ENCODE peak calls at places on chromosomes 1 and 21, in five cellular contexts. Y is small intestine, F is NCI-H1417, U is sciatic nerve, Q is A549. A is an unnamed sample.

GRCh38 chr1:207763972-207764371 is 12.1 kb downstream of the CD46 start:
- DNase-seq in Y (no peak), F (no peak), U (no peak), Q (no peak), A (no peak)

GRCh38 chr21:35906587-35906986 is 153.7 kb downstream of the SETD4 start:
- DNase-seq in Y (no peak), F (no peak), U (no peak), Q (no peak), A (no peak)

GRCh38 chr1:150102986-150103385 is 35.4 kb downstream of the VPS45 start:
- DNase-seq in Y (no peak), F (peak; percentile 32), U (no peak), Q (no peak), A (no peak)

GRCh38 chr1:172870901-172871606 is 179.7 kb downstream of the TNFSF18 start:
- DNase-seq in Y (peak; percentile 75), F (no peak), U (no peak), Q (no peak), A (no peak)

GRCh38 chr1:166258017-166258416 is 91.2 kb upstream of the FAM78B start:
- DNase-seq in Y (no peak), F (no peak), U (no peak), Q (no peak), A (no peak)

GRCh38 chr1:225603538-225604354 is 49.2 kb downstream of the ENAH start:
- DNase-seq in Y (no peak), F (no peak), U (no peak), Q (peak; percentile 55), A (peak; percentile 76)

GRCh38 chr1:11650331-11650991 is 3.8 kb downstream of the FBXO2 start:
- DNase-seq in Y (peak; percentile 59), F (peak; percentile 77), U (peak; percentile 83), Q (peak; percentile 57), A (no peak)

GRCh38 chr21:41953831-41954653 is at the start of gene C2CD2:
- DNase-seq in Y (peak; percentile 51), F (peak; percentile 54), U (peak; percentile 83), Q (peak; percentile 47), A (peak; percentile 86)

GRCh38 chr1:116553386-116554115 is 17.3 kb downstream of the CD58 start:
- DNase-seq in Y (no peak), F (no peak), U (no peak), Q (no peak), A (no peak)

GRCh38 chr1:109759513-109760334 is 4.0 kb downstream of the EPS8L3 start:
- DNase-seq in Y (no peak), F (no peak), U (peak; percentile 40), Q (no peak), A (peak; percentile 37)

GRCh38 chr1:2233997-2234761 is 6.1 kb downstream of the SKI start:
- DNase-seq in Y (peak; percentile 66), F (no peak), U (peak; percentile 91), Q (no peak), A (no peak)

GRCh38 chr1:99501871-99502270 is 144.0 kb upstream of the PALMD start:
- DNase-seq in Y (no peak), F (no peak), U (no peak), Q (no peak), A (no peak)

GRCh38 chr1:161088587-161089110 is 709 bp downstream of the NECTIN4 start:
- DNase-seq in Y (no peak), F (no peak), U (no peak), Q (no peak), A (no peak)

GRCh38 chr1:66552829-66553228 is 18.9 kb downstream of the SGIP1 start:
- DNase-seq in Y (no peak), F (no peak), U (no peak), Q (no peak), A (no peak)

GRCh38 chr1:32405672-32406467 is 11.6 kb upstream of the BSDC1 start:
- DNase-seq in Y (no peak), F (no peak), U (no peak), Q (no peak), A (no peak)

GRCh38 chr1:193614817-193615216 is 428.4 kb upstream of the B3GALT2 start:
- DNase-seq in Y (no peak), F (no peak), U (no peak), Q (peak; percentile 7), A (no peak)

GRCh38 chr1:162541619-162542141 is 19.8 kb upstream of the UAP1 start:
- DNase-seq in Y (no peak), F (no peak), U (no peak), Q (no peak), A (peak; percentile 89)

GRCh38 chr1:69129538-69129937 is 438.2 kb upstream of the LRRC7 start:
- DNase-seq in Y (no peak), F (no peak), U (no peak), Q (no peak), A (no peak)

GRCh38 chr1:38858833-38859560 is 575 bp downstream of the RRAGC start:
- DNase-seq in Y (peak; percentile 83), F (peak; percentile 70), U (peak; percentile 75), Q (peak; percentile 15), A (peak; percentile 53)

GRCh38 chr1:100360790-100361232 is 8.5 kb downstream of the CDC14A start:
- DNase-seq in Y (no peak), F (no peak), U (peak; percentile 75), Q (no peak), A (no peak)

GRCh38 chr1:20847619-20848080 is 60.5 kb upstream of the HP1BP3 start:
- DNase-seq in Y (no peak), F (no peak), U (no peak), Q (peak; percentile 7), A (peak; percentile 36)

GRCh38 chr1:31196685-31197084 is 43.0 kb downstream of the NKAIN1 start:
- DNase-seq in Y (peak; percentile 24), F (no peak), U (no peak), Q (no peak), A (no peak)

GRCh38 chr1:172002725-172003345 is 161.5 kb downstream of the DNM3 start:
- DNase-seq in Y (peak; percentile 42), F (peak; percentile 13), U (no peak), Q (peak; percentile 10), A (peak; percentile 53)

GRCh38 chr1:154492115-154492514 is 9.9 kb upstream of the TDRD10 start:
- DNase-seq in Y (no peak), F (no peak), U (no peak), Q (no peak), A (no peak)

GRCh38 chr1:231045318-231045717 is 5.3 kb upstream of the FAM89A start:
- DNase-seq in Y (no peak), F (no peak), U (no peak), Q (no peak), A (no peak)

GRCh38 chr1:16163882-16164820 is 8.3 kb upstream of the EPHA2 start:
- DNase-seq in Y (no peak), F (peak; percentile 83), U (no peak), Q (peak; percentile 80), A (peak; percentile 98)

GRCh38 chr21:42992943-42993712 is 18.8 kb downstream of the PKNOX1 start:
- DNase-seq in Y (no peak), F (no peak), U (no peak), Q (no peak), A (no peak)

GRCh38 chr1:214264196-214264595 is 16.8 kb upstream of the SMYD2 start:
- DNase-seq in Y (no peak), F (peak; percentile 18), U (no peak), Q (no peak), A (no peak)

GRCh38 chr1:63157085-63157484 is 165.3 kb upstream of the FOXD3 start:
- DNase-seq in Y (no peak), F (no peak), U (no peak), Q (no peak), A (no peak)

GRCh38 chr1:91440845-91441244 is 36.2 kb upstream of the HFM1 start:
- DNase-seq in Y (no peak), F (no peak), U (no peak), Q (peak; percentile 14), A (no peak)

GRCh38 chr1:117001254-117001927 is at the start of gene CD101:
- DNase-seq in Y (peak; percentile 32), F (no peak), U (no peak), Q (no peak), A (no peak)

GRCh38 chr1:101363891-101364318 is 127.1 kb downstream of the S1PR1 start:
- DNase-seq in Y (no peak), F (no peak), U (no peak), Q (no peak), A (no peak)

GRCh38 chr1:237879195-237879594 is 11.5 kb downstream of the ZP4 start:
- DNase-seq in Y (no peak), F (no peak), U (no peak), Q (peak; percentile 24), A (no peak)

GRCh38 chr1:204975568-204976235 is 67.3 kb upstream of the CNTN2 start:
- DNase-seq in Y (peak; percentile 52), F (peak; percentile 17), U (no peak), Q (peak; percentile 91), A (peak; percentile 56)

GRCh38 chr1:38787041-38787440 is 72.5 kb downstream of the RRAGC start:
- DNase-seq in Y (no peak), F (no peak), U (no peak), Q (no peak), A (peak; percentile 88)

GRCh38 chr21:21101911-21102310 is 103.7 kb downstream of the NCAM2 start:
- DNase-seq in Y (no peak), F (peak; percentile 60), U (no peak), Q (no peak), A (no peak)

GRCh38 chr1:180988221-180988826 is 34.3 kb downstream of the STX6 start:
- DNase-seq in Y (no peak), F (peak; percentile 26), U (no peak), Q (no peak), A (peak; percentile 23)

A was measured in SJSA1.